ENCODE peak calls at places on chromosomes 6 and 20, in seven cellular contexts. Q is mammary epithelial cell, K is endothelial cell, E is AG09309, R is GM12878, G is WTC11, A is PC-3. D is an unnamed sample.

GRCh38 chr20:1341561-1342265 is 12.8 kb upstream of the SDCBP2 start:
- DNase-seq in Q (no peak), K (no peak), E (no peak), R (no peak), G (no peak), A (peak), D (no peak)

GRCh38 chr20:53828673-53829085 is 235.0 kb upstream of the ZNF217 start:
- DNase-seq in Q (peak), K (no peak), E (peak), R (no peak), G (no peak), A (peak), D (peak)

GRCh38 chr20:1803216-1804128 is 91.7 kb upstream of the SIRPA start:
- DNase-seq in Q (no peak), K (peak), E (no peak), R (no peak), G (peak), A (no peak), D (no peak)

GRCh38 chr6:80742481-80742880 is 636.0 kb downstream of the BCKDHB start:
- DNase-seq in Q (peak), K (peak), E (peak), R (no peak), G (no peak), A (peak), D (peak)

GRCh38 chr6:43570876-43571441 is 4.9 kb downstream of the XPO5 start:
- DNase-seq in Q (peak), K (no peak), E (no peak), R (no peak), G (no peak), A (no peak), D (peak)

GRCh38 chr20:9160760-9161159 is 91.9 kb downstream of the PLCB4 start:
- DNase-seq in Q (no peak), K (no peak), E (peak), R (no peak), G (no peak), A (no peak), D (no peak)

GRCh38 chr6:113701552-113702254 is 155.4 kb upstream of the MARCKS start:
- DNase-seq in Q (no peak), K (no peak), E (no peak), R (no peak), G (no peak), A (no peak), D (no peak)

GRCh38 chr6:20737912-20738311 is 203.7 kb downstream of the CDKAL1 start:
- DNase-seq in Q (no peak), K (no peak), E (no peak), R (no peak), G (no peak), A (no peak), D (no peak)

GRCh38 chr20:11098888-11099287 is 425.1 kb upstream of the JAG1 start:
- DNase-seq in Q (peak), K (no peak), E (no peak), R (no peak), G (peak), A (peak), D (peak)

GRCh38 chr20:36284751-36285150 is 21.4 kb upstream of the DLGAP4 start:
- DNase-seq in Q (no peak), K (no peak), E (no peak), R (no peak), G (no peak), A (no peak), D (no peak)

GRCh38 chr6:17940151-17940791 is 47.2 kb downstream of the KIF13A start:
- DNase-seq in Q (no peak), K (no peak), E (no peak), R (no peak), G (no peak), A (no peak), D (no peak)

GRCh38 chr6:47153066-47153755 is 111.1 kb upstream of the ADGRF1 start:
- DNase-seq in Q (no peak), K (no peak), E (no peak), R (no peak), G (no peak), A (no peak), D (no peak)

GRCh38 chr6:112485813-112486212 is 138.7 kb downstream of the RFPL4B start:
- DNase-seq in Q (no peak), K (no peak), E (no peak), R (no peak), G (no peak), A (peak), D (no peak)

GRCh38 chr20:45796336-45797070 is 4.7 kb downstream of the DNTTIP1 start:
- DNase-seq in Q (no peak), K (no peak), E (no peak), R (no peak), G (no peak), A (no peak), D (no peak)

GRCh38 chr20:45792513-45793118 is 862 bp downstream of the DNTTIP1 start:
- DNase-seq in Q (no peak), K (no peak), E (no peak), R (no peak), G (no peak), A (no peak), D (no peak)

GRCh38 chr20:45788351-45788750 is 3.3 kb downstream of the WFDC3 start:
- DNase-seq in Q (no peak), K (no peak), E (no peak), R (no peak), G (no peak), A (no peak), D (no peak)

GRCh38 chr20:45791668-45792512 is at the start of the genes DNTTIP1 and WFDC3:
- DNase-seq in Q (peak), K (peak), E (peak), R (peak), G (peak), A (peak), D (peak)
- TF ChIP-seq CTCF in Q (no peak), K (no peak), E (no peak), R (no peak), G (no peak), A (no peak), D (no peak)

GRCh38 chr6:13454286-13455221 is 32.8 kb downstream of the GFOD1 start:
- DNase-seq in Q (peak), K (no peak), E (no peak), R (peak), G (no peak), A (peak), D (no peak)
- TF ChIP-seq CTCF in Q (no peak), K (no peak), E (no peak), R (peak), G (no peak), A (peak), D (no peak)

GRCh38 chr6:157571995-157572394 is 191.0 kb downstream of the ZDHHC14 start:
- DNase-seq in Q (no peak), K (no peak), E (no peak), R (no peak), G (no peak), A (no peak), D (no peak)
- TF ChIP-seq CTCF in Q (no peak), K (no peak), E (no peak), R (no peak), G (no peak), A (no peak), D (no peak)

GRCh38 chr20:38339993-38340392 is 6.3 kb upstream of the LBP start:
- DNase-seq in Q (no peak), K (no peak), E (no peak), R (no peak), G (no peak), A (no peak), D (no peak)

GRCh38 chr20:38340693-38341092 is 5.6 kb upstream of the LBP start:
- DNase-seq in Q (no peak), K (no peak), E (no peak), R (no peak), G (no peak), A (no peak), D (no peak)

GRCh38 chr20:38337561-38338140 is 8.6 kb upstream of the LBP start:
- DNase-seq in Q (peak), K (peak), E (no peak), R (no peak), G (peak), A (peak), D (peak)

GRCh38 chr20:38342196-38342595 is 4.1 kb upstream of the LBP start:
- DNase-seq in Q (no peak), K (no peak), E (no peak), R (no peak), G (peak), A (no peak), D (no peak)

DNA sequence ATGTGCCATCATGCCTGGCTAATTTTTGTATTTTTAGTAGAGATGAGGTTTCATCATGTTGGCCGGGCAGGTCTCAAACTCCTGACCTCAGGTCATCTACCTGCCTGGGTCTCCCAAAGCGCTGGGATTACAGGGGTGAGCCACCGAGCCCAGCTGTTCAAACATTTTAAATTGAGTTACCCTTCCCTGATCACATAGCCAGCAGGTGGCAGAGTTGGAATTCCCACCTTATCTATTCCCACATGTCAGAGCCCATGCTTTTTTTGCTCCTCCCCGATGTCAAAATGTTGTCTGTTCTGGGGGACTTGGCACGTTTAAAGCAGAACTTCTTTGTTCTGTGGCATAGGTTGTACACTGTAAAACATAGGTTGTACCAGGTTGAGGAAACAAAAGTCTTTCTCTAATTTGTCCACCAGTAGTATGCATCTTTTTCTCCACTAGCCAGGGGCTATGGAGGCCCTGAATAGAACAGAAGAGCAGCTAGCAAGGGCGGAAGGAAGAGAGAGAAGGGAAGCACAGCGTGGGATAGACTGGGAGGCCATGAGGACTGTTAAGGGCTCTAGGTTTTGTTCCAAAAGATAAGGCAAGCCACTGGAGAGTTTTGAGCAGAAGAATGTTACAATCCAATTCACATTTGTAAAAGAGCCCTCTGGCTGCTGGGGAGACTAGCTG is 7.3 kb upstream of the LBP start:
- DNase-seq in Q (peak), K (peak), E (no peak), R (no peak), G (peak), A (peak), D (peak)
- TF ChIP-seq CTCF in Q (peak), K (peak), E (peak), R (no peak), G (peak), A (peak), D (peak)

DNA sequence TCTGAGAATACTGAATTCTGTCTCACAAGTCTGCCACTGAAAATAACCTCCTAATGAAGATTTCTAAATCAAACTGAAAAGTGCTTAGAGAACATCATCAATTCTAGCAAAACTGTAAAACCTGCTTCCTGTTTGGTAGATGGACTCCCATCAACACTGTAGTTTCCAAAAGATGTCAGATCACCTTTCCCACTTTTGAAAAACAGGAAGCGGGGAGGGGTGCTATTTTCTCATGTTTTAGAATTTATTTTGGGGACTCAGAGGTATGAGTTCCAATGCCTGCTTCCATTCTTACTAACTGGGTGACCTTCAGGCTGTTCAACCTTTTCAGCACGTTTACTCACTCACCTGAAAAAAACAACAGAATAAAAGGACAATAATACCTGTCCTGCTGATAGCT is 1.2 kb downstream of the ATP5F1E start:
- DNase-seq in Q (no peak), K (no peak), E (no peak), R (no peak), G (no peak), A (peak), D (no peak)
- TF ChIP-seq CTCF in Q (no peak), K (no peak), E (no peak), R (no peak), G (no peak), A (no peak), D (no peak)